ENCODE peak calls at places on chromosomes 6 and 20, in seven cellular contexts. P is mucosa of gallbladder; A is NCI-H524; S is central memory CD4-positive, alpha-beta T cell; R is iris pigment epithelial cell; V is NCI-H1092 treated with DMSO at 0.1 percent for 48 hours; Y is T-helper 17 cell. J is an unnamed sample.

GRCh38 chr6:136717297-136717990 is 74.8 kb downstream of the MAP3K5 start:
- DNase-seq in S (no peak), R (no peak), A (no peak), V (no peak), P (no peak), Y (no peak), J (no peak)

GRCh38 chr6:91826128-91826527 is 1239.3 kb upstream of the MAP3K7 start:
- DNase-seq in P (no peak), S (no peak), V (no peak), Y (no peak), A (no peak), R (no peak), J (no peak)

GRCh38 chr6:92708270-92708669 is 711.1 kb downstream of the EPHA7 start:
- DNase-seq in P (no peak), S (no peak), A (no peak), V (no peak), Y (no peak), R (peak), J (no peak)

GRCh38 chr6:21826031-21826430 is 232.5 kb downstream of the SOX4 start:
- DNase-seq in P (no peak), Y (no peak), R (peak), S (no peak), A (no peak), V (no peak), J (no peak)

GRCh38 chr20:63235399-63235983 is at the start of gene BIRC7:
- DNase-seq in A (no peak), P (no peak), Y (no peak), S (no peak), R (no peak), V (no peak), J (no peak)

GRCh38 chr20:60314727-60315126 is 356.5 kb downstream of the CDH26 start:
- DNase-seq in S (no peak), V (no peak), P (no peak), R (no peak), Y (no peak), A (no peak), J (no peak)

GRCh38 chr6:89597988-89598387 is 40.6 kb downstream of the LYRM2 start:
- DNase-seq in P (no peak), A (no peak), S (no peak), Y (no peak), R (peak), V (peak), J (no peak)

GRCh38 chr20:10806539-10806938 is 132.7 kb upstream of the JAG1 start:
- DNase-seq in Y (no peak), V (no peak), A (no peak), P (no peak), S (no peak), R (no peak), J (no peak)

GRCh38 chr6:33609444-33610034 is 11.6 kb upstream of the ITPR3 start:
- DNase-seq in Y (no peak), P (no peak), S (no peak), R (no peak), V (no peak), A (no peak), J (no peak)

GRCh38 chr6:3847521-3847920 is 1.7 kb upstream of the FAM50B start:
- DNase-seq in R (peak), V (no peak), Y (no peak), S (no peak), A (no peak), P (no peak), J (peak)

GRCh38 chr6:52946301-52946700 is 36.8 kb upstream of the GSTA3 start:
- DNase-seq in S (no peak), Y (no peak), P (peak), R (no peak), V (no peak), A (no peak), J (no peak)

GRCh38 chr6:25875563-25875905 is 1.5 kb upstream of the SLC17A3 start:
- DNase-seq in Y (no peak), S (no peak), P (no peak), R (no peak), A (no peak), V (no peak), J (no peak)

GRCh38 chr20:20199338-20200160 is 147.2 kb downstream of the CFAP61 start:
- DNase-seq in V (peak), Y (no peak), A (peak), R (no peak), P (no peak), S (no peak), J (no peak)

GRCh38 chr6:158630944-158631616 is 13.5 kb downstream of the DYNLT1 start:
- DNase-seq in S (no peak), P (peak), A (no peak), V (no peak), Y (no peak), R (peak), J (no peak)

GRCh38 chr6:40538556-40538955 is 48.6 kb downstream of the LRFN2 start:
- DNase-seq in Y (no peak), R (no peak), A (no peak), V (no peak), P (no peak), S (no peak), J (no peak)

GRCh38 chr6:138577151-138577915 is 78.0 kb upstream of the NHSL1 start:
- DNase-seq in V (peak), P (no peak), S (no peak), R (no peak), Y (no peak), A (peak), J (no peak)

GRCh38 chr6:17656092-17656491 is 50.6 kb downstream of the NUP153 start:
- DNase-seq in R (peak), A (no peak), Y (no peak), S (no peak), P (no peak), V (no peak), J (no peak)

GRCh38 chr6:157644043-157644810 is 178.8 kb upstream of the SNX9 start:
- DNase-seq in R (no peak), S (no peak), A (no peak), Y (no peak), V (no peak), P (no peak), J (no peak)

GRCh38 chr6:88983532-88983931 is 20.1 kb upstream of the RNGTT start:
- DNase-seq in V (no peak), Y (no peak), S (no peak), P (peak), A (no peak), R (peak), J (no peak)

GRCh38 chr6:21752054-21752811 is 158.7 kb downstream of the SOX4 start:
- DNase-seq in R (peak), S (no peak), Y (no peak), P (no peak), A (no peak), V (no peak), J (no peak)

GRCh38 chr6:33892581-33893346 is 89.0 kb upstream of the MLN start:
- DNase-seq in R (no peak), S (no peak), V (no peak), A (no peak), Y (no peak), P (no peak), J (no peak)

GRCh38 chr6:168526841-168527281 is 85.9 kb downstream of the SMOC2 start:
- DNase-seq in V (peak), R (no peak), Y (no peak), S (no peak), A (no peak), P (no peak), J (no peak)

GRCh38 chr20:31720486-31721407 is 1.9 kb downstream of the BCL2L1 start:
- DNase-seq in V (no peak), P (no peak), A (no peak), R (no peak), S (no peak), Y (no peak), J (no peak)

GRCh38 chr6:129183681-129184216 is 300.8 kb downstream of the LAMA2 start:
- DNase-seq in Y (no peak), R (peak), V (no peak), S (no peak), P (no peak), A (no peak), J (no peak)

GRCh38 chr20:52823303-52823702 is 148.9 kb upstream of the TSHZ2 start:
- DNase-seq in S (no peak), Y (no peak), V (no peak), P (no peak), A (no peak), R (no peak), J (no peak)

J was measured in CD4-positive, alpha-beta memory T cell.